ENCODE peak calls at places on chromosomes 3 and 15, in four cellular contexts. Q is cardiac fibroblast, X is nephron progenitor cell, V is body of pancreas. H is an unnamed sample.

GRCh38 chr15:49242820-49243219 is 72.8 kb downstream of the GALK2 start:
- DNase-seq in Q (peak), X (no peak), V (no peak), H (no peak)

GRCh38 chr3:38099518-38099917 is 37.4 kb downstream of the ACAA1 start:
- DNase-seq in Q (no peak), X (no peak), V (no peak), H (no peak)

GRCh38 chr15:51768018-51768417 is 16.6 kb downstream of the TMOD2 start:
- DNase-seq in Q (no peak), X (no peak), V (no peak), H (no peak)

GRCh38 chr15:36996538-36997181 is 103.7 kb downstream of the MEIS2 start:
- DNase-seq in Q (no peak), X (no peak), V (no peak), H (no peak)

GRCh38 chr3:116630494-116630893 is 79.1 kb upstream of the TUSC7 start:
- DNase-seq in Q (no peak), X (no peak), V (no peak), H (no peak)

GRCh38 chr3:161939919-161940693 is 443.5 kb downstream of the OTOL1 start:
- DNase-seq in Q (no peak), X (no peak), V (no peak), H (no peak)

GRCh38 chr3:118110196-118110595 is 924.5 kb downstream of the IGSF11 start:
- DNase-seq in Q (no peak), X (no peak), V (no peak), H (no peak)

GRCh38 chr15:48005921-48006541 is 114.8 kb upstream of the SLC24A5 start:
- DNase-seq in Q (no peak), X (peak), V (no peak), H (no peak)

GRCh38 chr15:40291088-40291574 is 8.3 kb upstream of the ANKRD63 start:
- DNase-seq in Q (peak), X (peak), V (peak), H (peak)

GRCh38 chr3:71585891-71586809 is 2.6 kb upstream of the FOXP1 start:
- DNase-seq in Q (peak), X (no peak), V (no peak), H (peak)

GRCh38 chr3:150830094-150830681 is 67.2 kb upstream of the SIAH2 start:
- DNase-seq in Q (no peak), X (no peak), V (no peak), H (no peak)

GRCh38 chr15:101637038-101637437 is 15.1 kb downstream of the TM2D3 start:
- DNase-seq in Q (no peak), X (no peak), V (no peak), H (no peak)

GRCh38 chr15:66573719-66574641 is 8.2 kb upstream of the LCTL start:
- DNase-seq in Q (peak), X (no peak), V (no peak), H (no peak)

GRCh38 chr3:162740941-162741596 is 1244.5 kb downstream of the OTOL1 start:
- DNase-seq in Q (no peak), X (no peak), V (no peak), H (no peak)

GRCh38 chr3:195352895-195353488 is 82.0 kb upstream of the XXYLT1 start:
- DNase-seq in Q (peak), X (no peak), V (no peak), H (no peak)

GRCh38 chr3:172524611-172525010 is 1.4 kb upstream of the TNFSF10 start:
- DNase-seq in Q (no peak), X (no peak), V (no peak), H (no peak)

GRCh38 chr15:84921121-84921520 is 36.7 kb downstream of the SLC28A1 start:
- DNase-seq in Q (no peak), X (no peak), V (no peak), H (no peak)

GRCh38 chr15:72202302-72202701 is 4.7 kb upstream of the GRAMD2A start:
- DNase-seq in Q (no peak), X (no peak), V (no peak), H (no peak)

GRCh38 chr3:190301591-190301990 is 20.7 kb downstream of the CLDN1 start:
- DNase-seq in Q (no peak), X (no peak), V (no peak), H (no peak)

GRCh38 chr15:58077427-58077826 is 11.9 kb upstream of the ALDH1A2 start:
- DNase-seq in Q (no peak), X (no peak), V (peak), H (peak)

GRCh38 chr3:177973241-177973840 is 562.9 kb upstream of the KCNMB2 start:
- DNase-seq in Q (no peak), X (no peak), V (no peak), H (no peak)

GRCh38 chr3:150610785-150611184 is 7.7 kb downstream of the SELENOT start:
- DNase-seq in Q (peak), X (no peak), V (no peak), H (no peak)

H was measured in prostate gland.